ENCODE peak calls at places on chromosomes 4 and X, in seven cellular contexts. W is foreskin fibroblast; X is NB4; T is ovary; U is NCI-H2081; D is astrocyte; S is stimulated activated CD8-positive, alpha-beta memory T cell treated with anti-CD3 and anti-CD28 coated beads, Interleukin-7, amount 100 ng/mL, for 24 hours. E is an unnamed sample.
A peak's percentile ranks its signal among the peaks of the same experiment; 100 is the strongest.

GRCh38 chr4:142366821-142367220 is 479.3 kb downstream of the INPP4B start:
- DNase-seq in D (no peak), U (no peak), X (no peak), S (no peak), W (peak; percentile 79), T (no peak), E (no peak)

GRCh38 chr4:24836843-24837242 is 41.5 kb downstream of the SOD3 start:
- DNase-seq in W (no peak), X (no peak), U (no peak), D (no peak), T (no peak), S (no peak), E (no peak)

GRCh38 chr4:22099896-22100295 is 151.3 kb upstream of the KCNIP4 start:
- DNase-seq in S (no peak), X (no peak), D (peak; percentile 64), T (no peak), W (peak; percentile 35), U (no peak), E (no peak)

GRCh38 chr4:97317691-97318090 is 825.6 kb downstream of the STPG2 start:
- DNase-seq in S (no peak), D (no peak), W (no peak), U (peak; percentile 58), T (no peak), X (no peak), E (no peak)

GRCh38 chr4:10732235-10732975 is 47.8 kb upstream of the CLNK start:
- DNase-seq in D (no peak), U (no peak), W (no peak), T (no peak), X (no peak), S (no peak), E (no peak)

GRCh38 chr4:142265536-142265935 is 580.6 kb downstream of the INPP4B start:
- DNase-seq in X (no peak), D (peak; percentile 63), U (no peak), W (peak; percentile 71), S (no peak), T (no peak), E (no peak)

GRCh38 chr4:41142946-41143720 is 71.2 kb downstream of the APBB2 start:
- DNase-seq in W (peak; percentile 96), S (no peak), T (peak; percentile 47), U (no peak), X (no peak), D (peak; percentile 97), E (peak; percentile 73)

GRCh38 chr4:81732980-81733379 is 261.3 kb upstream of the RASGEF1B start:
- DNase-seq in X (no peak), S (no peak), W (no peak), T (no peak), U (no peak), D (no peak), E (no peak)

GRCh38 chr4:118033148-118034060 is 882 bp upstream of the NDST3 start:
- DNase-seq in U (peak; percentile 64), W (peak; percentile 70), S (no peak), X (peak; percentile 54), D (peak; percentile 47), T (peak; percentile 32), E (peak; percentile 76)

GRCh38 chr4:81573817-81574216 is 102.1 kb upstream of the RASGEF1B start:
- DNase-seq in D (no peak), U (no peak), X (no peak), S (no peak), T (no peak), W (no peak), E (no peak)

GRCh38 chr4:78722880-78723279 is 53.3 kb upstream of the BMP2K start:
- DNase-seq in X (no peak), S (no peak), U (no peak), D (no peak), T (no peak), W (no peak), E (no peak)

GRCh38 chrX:148049441-148049840 is 68.3 kb downstream of the FMR1NB start:
- DNase-seq in S (no peak), W (peak; percentile 30), T (no peak), X (peak; percentile 53), D (peak; percentile 18), U (peak; percentile 3), E (no peak)

GRCh38 chr4:140861359-140862181 is 105.4 kb upstream of the TBC1D9 start:
- DNase-seq in T (peak; percentile 50), D (peak; percentile 74), W (peak; percentile 92), X (peak; percentile 73), U (peak; percentile 78), S (no peak), E (peak; percentile 75)